ENCODE peak calls at places on chromosomes 3 and 15, in four cellular contexts. Z is mesenchymal stem cell, G is adipocyte, Y is kidney. U is an unnamed sample. For H3K36me3, the result is how much of the 10 kb centered on the place peaks cover.

GRCh38 chr3:100136921-100137320 is 22.6 kb upstream of the FILIP1L start:
- DNase-seq in Y (no peak), Z (no peak), G (peak), U (no peak)

GRCh38 chr3:39911465-39912309 is 102.3 kb downstream of the MYRIP start:
- DNase-seq in Z (no peak), Y (no peak), G (peak), U (no peak)

GRCh38 chr3:23575697-23576096 is 230.1 kb upstream of the UBE2E1 start:
- DNase-seq in Z (no peak), G (peak), Y (no peak), U (peak)

GRCh38 chr3:134253475-134254231 is 3.0 kb upstream of the RYK start:
- DNase-seq in Z (no peak), Y (no peak), G (no peak), U (no peak)

GRCh38 chr15:67089218-67090193 is 24.1 kb downstream of the SMAD3 start:
- DNase-seq in Z (peak), Y (no peak), G (peak), U (peak)

GRCh38 chr3:112845772-112846171 is 892 bp downstream of the CD200R1L start:
- DNase-seq in G (no peak), Y (no peak), Z (no peak), U (no peak)

GRCh38 chr15:45871121-45871855 is 236.5 kb downstream of the SQOR start:
- DNase-seq in Y (peak), Z (peak), G (peak), U (peak)

GRCh38 chr3:157913052-157913451 is 193.2 kb downstream of the SHOX2 start:
- DNase-seq in Z (no peak), G (peak), Y (no peak), U (no peak)

GRCh38 chr3:65114041-65114440 is 426.2 kb upstream of the ADAMTS9 start:
- DNase-seq in G (no peak), Z (no peak), Y (no peak), U (no peak)

GRCh38 chr3:122952509-122952908 is 75.1 kb downstream of the SEMA5B start:
- DNase-seq in Y (no peak), Z (no peak), G (no peak), U (peak)

GRCh38 chr3:38534604-38535003 is 38.5 kb downstream of the EXOG start:
- DNase-seq in Z (no peak), G (no peak), Y (no peak), U (no peak)

GRCh38 chr3:195908439-195909293 is at the start of gene TNK2:
- DNase-seq in Y (peak), Z (no peak), G (peak), U (peak)

GRCh38 chr15:56582785-56583184 is 117.8 kb upstream of the MNS1 start:
- DNase-seq in Z (no peak), Y (no peak), G (no peak), U (no peak)

GRCh38 chr15:41556657-41557056 is 2.4 kb upstream of the TYRO3 start:
- DNase-seq in G (no peak), Z (no peak), Y (no peak), U (no peak)

GRCh38 chr15:52783929-52784798 is 6.0 kb downstream of the ONECUT1 start:
- DNase-seq in Z (no peak), G (no peak), Y (peak), U (no peak)

DNA sequence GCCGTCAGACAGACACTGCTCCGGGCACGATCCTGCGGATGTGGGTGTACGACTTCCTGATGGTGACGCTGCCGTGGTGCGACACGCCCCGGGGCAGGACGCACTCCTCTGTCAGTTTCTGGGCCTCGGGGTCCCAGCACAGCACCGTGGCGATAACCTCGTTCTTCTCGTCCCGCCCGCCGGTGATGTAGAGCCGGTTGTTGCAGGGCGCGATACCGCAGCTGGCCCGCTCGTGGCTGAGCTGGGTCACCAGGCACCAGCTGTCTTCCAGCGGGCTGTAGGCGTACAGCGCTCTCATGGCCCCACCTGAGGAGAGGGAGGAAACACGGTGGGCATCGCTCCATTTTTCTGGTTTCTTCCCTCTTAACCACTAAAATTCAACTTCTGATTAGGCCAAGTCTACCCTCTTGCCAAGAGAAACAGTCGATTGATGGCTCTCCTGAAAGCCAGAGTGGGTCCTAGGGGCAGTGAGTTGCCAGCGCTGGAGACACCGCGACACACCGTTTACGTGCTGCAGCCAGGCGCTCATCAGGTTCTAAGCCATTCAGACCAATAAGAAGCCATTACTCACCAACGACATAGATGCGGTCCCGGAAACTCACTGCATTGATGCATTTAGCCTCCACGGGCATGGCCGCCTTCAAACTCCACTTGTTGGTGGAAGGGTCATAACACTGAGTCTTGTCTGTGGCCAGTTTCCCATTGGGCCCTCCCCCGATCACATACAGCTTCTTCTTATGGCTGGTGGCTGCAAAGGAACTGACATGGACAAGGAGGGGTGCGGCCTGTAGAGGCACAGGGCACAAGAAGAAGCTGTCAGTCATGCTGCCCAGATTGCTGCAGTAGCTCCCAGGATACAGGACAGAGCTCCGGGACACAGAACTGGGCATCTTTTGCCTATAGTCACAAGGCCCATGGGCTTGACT is 63.3 kb downstream of the KLHL6 start:
- DNase-seq in G (no peak), Y (peak), Z (no peak), U (no peak)
- H3K36me3 ChIP-seq in G (under half), Y (under half), Z (under half), U (under half)

GRCh38 chr15:80562033-80562432 is 133.1 kb upstream of the ABHD17C start:
- DNase-seq in Y (no peak), Z (no peak), G (peak), U (no peak)
- H3K9ac ChIP-seq in Y (no peak), Z (peak), G (peak), U (no peak)

GRCh38 chr3:16481570-16481897 is 32.0 kb downstream of the RFTN1 start:
- DNase-seq in G (no peak), Y (no peak), Z (no peak), U (no peak)

GRCh38 chr3:16482770-16483531 is 30.5 kb downstream of the RFTN1 start:
- DNase-seq in Z (peak), G (peak), Y (no peak), U (no peak)

GRCh38 chr3:16482194-16482769 is 31.2 kb downstream of the RFTN1 start:
- DNase-seq in Y (no peak), Z (peak), G (no peak), U (no peak)

GRCh38 chr3:16478516-16478915 is 35.0 kb downstream of the RFTN1 start:
- DNase-seq in Z (peak), Y (no peak), G (peak), U (peak)

GRCh38 chr3:16480861-16481569 is 32.5 kb downstream of the RFTN1 start:
- DNase-seq in Y (no peak), G (peak), Z (peak), U (peak)
- H3K36me3 ChIP-seq in Y (under half), G (under half), Z (under half), U (under half)

DNA sequence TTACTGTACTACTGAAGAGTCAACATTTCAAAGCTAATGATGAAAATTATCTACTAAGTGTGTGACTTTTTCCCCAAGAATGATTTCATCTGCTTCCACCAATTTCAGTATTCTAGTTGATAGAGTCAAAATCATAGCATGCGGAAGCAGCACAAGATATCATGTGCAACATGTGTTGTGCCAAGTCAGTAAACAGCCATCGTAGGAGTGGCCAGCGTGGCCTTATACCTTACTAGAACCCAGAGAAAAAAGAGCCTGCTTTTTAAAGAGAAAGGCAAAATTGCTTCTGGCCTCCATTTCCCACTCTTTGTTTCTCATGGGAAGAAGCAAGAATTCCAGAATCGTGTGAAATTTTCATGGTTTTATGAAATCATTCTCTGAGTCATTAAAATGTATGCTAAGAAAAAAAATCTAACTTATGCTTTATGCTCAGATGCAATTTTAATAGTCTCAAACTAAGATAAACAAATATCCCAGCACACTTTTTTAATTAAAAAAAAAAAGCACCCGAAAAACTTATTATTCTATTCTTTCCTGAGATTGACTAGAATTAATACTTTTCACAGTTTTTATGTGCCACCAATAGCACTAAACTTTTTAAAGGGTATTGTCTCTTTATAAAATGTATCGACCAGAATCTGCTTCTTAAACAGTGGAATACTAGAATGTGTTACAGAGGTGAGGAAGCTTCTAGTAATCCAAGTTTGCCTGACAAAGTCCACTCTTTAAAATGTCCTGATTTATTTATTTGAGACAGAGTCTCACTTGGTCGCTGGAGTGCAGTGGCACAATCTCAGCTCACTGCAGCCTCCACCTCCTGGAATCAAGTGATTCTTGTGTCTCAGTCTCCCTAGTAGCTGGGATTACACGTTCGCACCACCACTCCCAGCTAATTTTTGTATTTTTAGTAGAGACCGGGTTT is 87.3 kb downstream of the MBNL1 start:
- DNase-seq in Z (no peak), Y (no peak), G (peak), U (no peak)
- H3K9ac ChIP-seq in Z (peak), Y (no peak), G (peak), U (no peak)

GRCh38 chr3:9940746-9941145 is 7.1 kb downstream of the CRELD1 start:
- DNase-seq in Z (no peak), Y (no peak), G (no peak), U (no peak)

GRCh38 chr3:9937839-9938238 is 4.2 kb downstream of the CRELD1 start:
- DNase-seq in Y (no peak), G (no peak), Z (no peak), U (no peak)

GRCh38 chr3:9942164-9942563 is 8.5 kb downstream of the CRELD1 start:
- DNase-seq in G (no peak), Z (no peak), Y (no peak), U (no peak)

GRCh38 chr3:9935966-9936365 is 2.3 kb downstream of the CRELD1 start:
- DNase-seq in Y (no peak), G (no peak), Z (no peak), U (no peak)

GRCh38 chr3:9938966-9939365 is 5.3 kb downstream of the CRELD1 start:
- DNase-seq in G (no peak), Y (no peak), Z (no peak), U (no peak)
- H3K36me3 ChIP-seq in G (under half), Y (under half), Z (under half), U (under half)